ENCODE peak calls at places on chromosomes 5 and 9, in six cellular contexts. X is mucosa of gallbladder; A is activated naive CD8-positive, alpha-beta T cell treated with anti-CD3 and anti-CD28 coated beads for 36 hours; U is HCEC 1CT; D is activated T-helper 1 cell treated with anti-CD3 and anti-CD28 coated beads, Interleukin-12 subunit alpha, Interleukin-12 subunit beta, Interleukin-2, Interleukin-4 antibody, amounts not matched to agents 30 ng/mL and 10 ng/mL and 1 ng/mL, durations not matched to agents 14 hours and 24 hours and 36 hours; F is nephron progenitor cell. H is an unnamed sample.

GRCh38 chr9:25557645-25558300 is 120.5 kb downstream of the TUSC1 start:
- DNase-seq in A (no peak), X (no peak), U (no peak), D (no peak), F (no peak), H (no peak)

GRCh38 chr5:65742565-65743231 is 20.7 kb downstream of the NLN start:
- DNase-seq in U (peak; percentile 88), F (no peak), D (no peak), X (no peak), A (no peak), H (no peak)

GRCh38 chr5:30103056-30104020 is 1090.1 kb upstream of the CDH6 start:
- DNase-seq in A (no peak), D (no peak), X (no peak), F (no peak), U (no peak), H (no peak)

GRCh38 chr9:131395027-131395744 is 1.3 kb downstream of the PRRC2B start:
- DNase-seq in D (peak; percentile 76), U (no peak), X (no peak), F (peak; percentile 18), A (peak; percentile 80), H (no peak)

GRCh38 chr9:89675403-89675771 is 70.6 kb downstream of the GADD45G start:
- DNase-seq in F (peak; percentile 27), X (no peak), D (no peak), A (no peak), U (no peak), H (peak; percentile 82)

GRCh38 chr5:143315929-143316328 is 87.6 kb downstream of the NR3C1 start:
- DNase-seq in U (no peak), F (no peak), D (no peak), A (no peak), X (no peak), H (no peak)

GRCh38 chr9:134629586-134630392 is 11.8 kb upstream of the COL5A1 start:
- DNase-seq in X (no peak), U (no peak), F (no peak), A (no peak), D (no peak), H (peak; percentile 5)

GRCh38 chr9:125119643-125120286 is 23.6 kb downstream of the SCAI start:
- DNase-seq in F (no peak), X (no peak), D (no peak), A (no peak), U (peak; percentile 33), H (peak; percentile 24)

GRCh38 chr9:123589666-123590239 is 233.8 kb downstream of the CRB2 start:
- DNase-seq in F (no peak), X (no peak), U (no peak), D (no peak), A (no peak), H (no peak)

GRCh38 chr9:69658987-69659677 is 13.0 kb downstream of the APBA1 start:
- DNase-seq in A (no peak), D (no peak), U (no peak), F (no peak), X (no peak), H (no peak)

GRCh38 chr9:36893148-36893547 is 140.9 kb downstream of the PAX5 start:
- DNase-seq in U (no peak), A (no peak), X (no peak), F (peak; percentile 0), D (no peak), H (no peak)

GRCh38 chr5:157266286-157267007 is 524 bp downstream of the CYFIP2 start:
- DNase-seq in F (peak; percentile 52), U (no peak), D (peak; percentile 53), X (no peak), A (peak; percentile 71), H (peak; percentile 61)

GRCh38 chr9:34962530-34962929 is 4.4 kb downstream of the PHF24 start:
- DNase-seq in D (no peak), X (no peak), F (no peak), A (no peak), U (no peak), H (no peak)

GRCh38 chr5:88805151-88805784 is 77.7 kb downstream of the MEF2C start:
- DNase-seq in A (no peak), F (no peak), X (no peak), U (no peak), D (no peak), H (no peak)

GRCh38 chr9:127796225-127796813 is 6.4 kb upstream of the FPGS start:
- DNase-seq in U (no peak), D (no peak), X (peak; percentile 56), F (no peak), A (no peak), H (no peak)

GRCh38 chr9:97905228-97905627 is 17.1 kb downstream of the TRMO start:
- DNase-seq in X (no peak), F (no peak), A (peak; percentile 46), U (no peak), D (peak; percentile 53), H (no peak)

GRCh38 chr9:72772641-72773040 is 180.2 kb downstream of the ALDH1A1 start:
- DNase-seq in F (no peak), A (no peak), U (peak; percentile 2), D (no peak), X (no peak), H (no peak)

GRCh38 chr5:155839251-155840037 is 487.5 kb upstream of the SGCD start:
- DNase-seq in A (no peak), X (no peak), F (no peak), U (no peak), D (no peak), H (no peak)

GRCh38 chr5:68464424-68464823 is 248.9 kb downstream of the PIK3R1 start:
- DNase-seq in F (no peak), X (no peak), U (peak; percentile 33), D (peak; percentile 24), A (peak; percentile 69), H (no peak)

GRCh38 chr9:84819446-84819845 is 149.9 kb downstream of the NTRK2 start:
- DNase-seq in F (peak; percentile 45), D (no peak), A (no peak), U (no peak), X (no peak), H (no peak)

GRCh38 chr9:108282872-108283271 is 572.9 kb downstream of the ACTL7B start:
- DNase-seq in U (no peak), X (no peak), A (no peak), F (no peak), D (no peak), H (no peak)

GRCh38 chr9:114613087-114613486 is 2.0 kb downstream of the TMEM268 start:
- DNase-seq in U (no peak), D (no peak), A (no peak), X (no peak), F (no peak), H (no peak)

GRCh38 chr9:90632680-90633207 is 9.9 kb downstream of the DIRAS2 start:
- DNase-seq in U (no peak), A (no peak), X (no peak), F (no peak), D (no peak), H (no peak)

GRCh38 chr9:126916909-126917308 is 2.3 kb downstream of the RALGPS1 start:
- DNase-seq in D (no peak), U (no peak), X (no peak), A (no peak), F (no peak), H (no peak)

H was measured in glutamatergic neuron.